ENCODE peak calls at places on chromosome 18, in seven cellular contexts. H is NCI-H2081 treated with DMSO at 0.1 percent for 48 hours; M is CD8-positive, alpha-beta T cell; L is fibroblast of villous mesenchyme; X is cardiac muscle cell; G is nucleus accumbens; K is NCI-H187. Y is an unnamed sample.

GRCh38 chr18:75497576-75497975 is 70.1 kb upstream of the SMIM21 start:
- DNase-seq in H (no peak), M (no peak), L (peak), X (no peak), G (no peak), K (no peak), Y (no peak)

GRCh38 chr18:12308386-12309100 is 502 bp downstream of the TUBB6 start:
- DNase-seq in H (no peak), M (no peak), L (peak), X (peak), G (peak), K (no peak), Y (peak)

GRCh38 chr18:7273301-7273911 is 42.5 kb downstream of the LRRC30 start:
- DNase-seq in H (no peak), M (no peak), L (peak), X (no peak), G (peak), K (no peak), Y (no peak)

GRCh38 chr18:55861266-55861665 is 273.3 kb upstream of the TCF4 start:
- DNase-seq in H (no peak), M (no peak), L (peak), X (no peak), G (peak), K (no peak), Y (no peak)

GRCh38 chr18:36828630-36829361 is at the start of the genes KIAA1328 and TPGS2:
- DNase-seq in H (peak), M (peak), L (peak), X (peak), G (peak), K (peak), Y (peak)

GRCh38 chr18:2589345-2590060 is 18.1 kb downstream of the NDC80 start:
- DNase-seq in H (no peak), M (no peak), L (no peak), X (no peak), G (no peak), K (no peak), Y (no peak)

GRCh38 chr18:7467708-7468466 is 99.2 kb upstream of the PTPRM start:
- DNase-seq in H (no peak), M (no peak), L (no peak), X (no peak), G (no peak), K (peak), Y (peak)

GRCh38 chr18:46156124-46156745 is 52.0 kb downstream of the HAUS1 start:
- DNase-seq in H (no peak), M (no peak), L (no peak), X (no peak), G (no peak), K (no peak), Y (no peak)

GRCh38 chr18:49645196-49645595 is 83.3 kb downstream of the LIPG start:
- DNase-seq in H (no peak), M (no peak), L (no peak), X (no peak), G (no peak), K (no peak), Y (no peak)

Y was measured in osteocyte.